ENCODE peak calls at places on chromosomes 2 and 18, in four cellular contexts. One of them, this sample, is unnamed.

GRCh38 chr2:174059875-174060226 is 94.7 kb upstream of the SP3 start:
- DNase-seq in IMR-90: peak; percentile 75
- DNase-seq in H9: no peak
- DNase-seq in H1: no peak
- DNase-seq in this sample: no peak

GRCh38 chr2:49265471-49265870 is 111.2 kb upstream of the FSHR start:
- DNase-seq in IMR-90: no peak
- DNase-seq in H9: no peak
- DNase-seq in H1: no peak
- DNase-seq in this sample: no peak

GRCh38 chr2:129877795-129878775 is 101.4 kb upstream of the RAB6C start:
- DNase-seq in IMR-90: peak; percentile 51
- DNase-seq in H9: peak; percentile 43
- DNase-seq in H1: peak; percentile 59
- DNase-seq in this sample: peak; percentile 57

GRCh38 chr2:112880081-112880531 is 30.9 kb upstream of the IL37 start:
- DNase-seq in IMR-90: peak; percentile 82
- DNase-seq in H9: no peak
- DNase-seq in H1: no peak
- DNase-seq in this sample: no peak

GRCh38 chr2:121698318-121698930 is 38.3 kb downstream of the NIFK start:
- DNase-seq in IMR-90: no peak
- DNase-seq in H9: no peak
- DNase-seq in H1: no peak
- DNase-seq in this sample: no peak

GRCh38 chr2:65026640-65027464 is 29.4 kb upstream of the CEP68 start:
- DNase-seq in IMR-90: no peak
- DNase-seq in H9: no peak
- DNase-seq in H1: no peak
- DNase-seq in this sample: no peak

GRCh38 chr2:75168186-75168585 is 31.1 kb downstream of the TACR1 start:
- DNase-seq in IMR-90: no peak
- DNase-seq in H9: no peak
- DNase-seq in H1: no peak
- DNase-seq in this sample: peak; percentile 66

GRCh38 chr2:216526939-216527338 is 28.3 kb downstream of the RPL37A start:
- DNase-seq in IMR-90: no peak
- DNase-seq in H9: no peak
- DNase-seq in H1: no peak
- DNase-seq in this sample: no peak

GRCh38 chr2:116088246-116088645 is 1645.8 kb downstream of the DPP10 start:
- DNase-seq in IMR-90: no peak
- DNase-seq in H9: no peak
- DNase-seq in H1: no peak
- DNase-seq in this sample: peak; percentile 35

GRCh38 chr2:195363496-195363895 is 293.5 kb upstream of the SLC39A10 start:
- DNase-seq in IMR-90: peak; percentile 83
- DNase-seq in H9: no peak
- DNase-seq in H1: no peak
- DNase-seq in this sample: no peak

GRCh38 chr2:15155959-15156574 is 405.1 kb downstream of the NBAS start:
- DNase-seq in IMR-90: no peak
- DNase-seq in H9: peak; percentile 54
- DNase-seq in H1: no peak
- DNase-seq in this sample: peak; percentile 50

GRCh38 chr2:158478237-158478636 is 21.5 kb downstream of the PKP4 start:
- DNase-seq in IMR-90: no peak
- DNase-seq in H9: no peak
- DNase-seq in H1: no peak
- DNase-seq in this sample: no peak

GRCh38 chr18:79507546-79508480 is 112.1 kb downstream of the NFATC1 start:
- DNase-seq in IMR-90: peak; percentile 41
- DNase-seq in H9: no peak
- DNase-seq in H1: no peak
- DNase-seq in this sample: no peak

GRCh38 chr2:235553696-235554100 is 59.9 kb downstream of the AGAP1 start:
- DNase-seq in IMR-90: no peak
- DNase-seq in H9: no peak
- DNase-seq in H1: no peak
- DNase-seq in this sample: no peak

GRCh38 chr2:170258382-170258781 is 80.4 kb downstream of the MYO3B start:
- DNase-seq in IMR-90: no peak
- DNase-seq in H9: no peak
- DNase-seq in H1: no peak
- DNase-seq in this sample: no peak

GRCh38 chr2:107312240-107312639 is 426.3 kb upstream of the ST6GAL2 start:
- DNase-seq in IMR-90: no peak
- DNase-seq in H9: no peak
- DNase-seq in H1: no peak
- DNase-seq in this sample: no peak

GRCh38 chr2:74421248-74421870 is at the start of the genes C2orf81 and WDR54:
- DNase-seq in IMR-90: peak; percentile 82
- DNase-seq in H9: peak; percentile 95
- DNase-seq in H1: peak; percentile 96
- DNase-seq in this sample: peak; percentile 94

GRCh38 chr18:4360221-4360715 is 94.8 kb downstream of the DLGAP1 start:
- DNase-seq in IMR-90: no peak
- DNase-seq in H9: no peak
- DNase-seq in H1: no peak
- DNase-seq in this sample: no peak

GRCh38 chr2:112714836-112715631 is 5.8 kb upstream of the NT5DC4 start:
- DNase-seq in IMR-90: peak; percentile 61
- DNase-seq in H9: no peak
- DNase-seq in H1: no peak
- DNase-seq in this sample: no peak

GRCh38 chr2:102141011-102141914 is 1.3 kb upstream of the IL1R1 start:
- DNase-seq in IMR-90: peak; percentile 98
- DNase-seq in H9: no peak
- DNase-seq in H1: peak; percentile 50
- DNase-seq in this sample: no peak

GRCh38 chr2:70181363-70181956 is 9.4 kb downstream of the C2orf42 start:
- DNase-seq in IMR-90: no peak
- DNase-seq in H9: no peak
- DNase-seq in H1: no peak
- DNase-seq in this sample: no peak

GRCh38 chr18:22604986-22605421 is 187.3 kb upstream of the CTAGE1 start:
- DNase-seq in IMR-90: no peak
- DNase-seq in H9: no peak
- DNase-seq in H1: no peak
- DNase-seq in this sample: no peak

GRCh38 chr2:183242937-183243336 is 118.7 kb downstream of the NUP35 start:
- DNase-seq in IMR-90: peak; percentile 58
- DNase-seq in H9: no peak
- DNase-seq in H1: no peak
- DNase-seq in this sample: no peak

GRCh38 chr2:165840333-165840958 is 46.4 kb upstream of the GALNT3 start:
- DNase-seq in IMR-90: no peak
- DNase-seq in H9: no peak
- DNase-seq in H1: no peak
- DNase-seq in this sample: no peak

GRCh38 chr18:74331404-74331803 is 15.8 kb downstream of the C18orf63 start:
- DNase-seq in IMR-90: peak; percentile 51
- DNase-seq in H9: no peak
- DNase-seq in H1: no peak
- DNase-seq in this sample: peak; percentile 53

GRCh38 chr2:190551928-190552327 is 17.4 kb upstream of the NEMP2 start:
- DNase-seq in IMR-90: no peak
- DNase-seq in H9: no peak
- DNase-seq in H1: no peak
- DNase-seq in this sample: peak; percentile 23

DNA sequence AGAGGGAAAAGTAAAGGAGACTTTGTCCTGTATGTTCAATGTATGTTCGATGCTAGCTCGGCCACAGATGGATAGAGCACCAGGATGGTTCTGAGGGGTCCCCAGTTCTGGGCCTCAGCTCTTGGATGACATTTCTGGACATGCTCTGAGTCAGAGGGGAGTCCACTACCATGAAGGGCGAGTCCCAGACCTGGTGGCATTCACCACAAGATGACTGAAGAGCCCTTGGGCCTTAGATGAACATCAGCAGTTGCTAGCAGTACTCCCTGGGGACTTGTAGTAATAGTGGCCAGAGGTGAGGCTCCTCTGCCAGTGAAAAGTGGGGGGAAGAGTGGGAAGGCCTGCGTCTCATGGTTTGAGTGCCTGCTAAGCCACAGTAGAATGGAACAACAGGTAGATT is 109.5 kb downstream of the GRB14 start:
- DNase-seq in IMR-90: no peak
- DNase-seq in H9: no peak
- DNase-seq in H1: no peak
- DNase-seq in this sample: no peak
- H3K56ac ChIP-seq in IMR-90: no peak overlapping the region
- H3K56ac ChIP-seq in H9: no peak overlapping the region
- H3K56ac ChIP-seq in H1: no peak overlapping the region
- H3K56ac ChIP-seq in this sample: no peak overlapping the region

GRCh38 chr18:46096651-46097300 is 1.3 kb downstream of the ATP5F1A start:
- DNase-seq in IMR-90: no peak
- DNase-seq in H9: no peak
- DNase-seq in H1: no peak
- DNase-seq in this sample: peak; percentile 14
- H3K27ac ChIP-seq in IMR-90: peak overlapping the region; percentile 22
- H3K27ac ChIP-seq in H9: no peak overlapping the region
- H3K27ac ChIP-seq in H1: no peak overlapping the region
- H3K27ac ChIP-seq in this sample: no peak overlapping the region

GRCh38 chr2:147844691-147845607 is at the start of gene ACVR2A:
- DNase-seq in IMR-90: peak; percentile 28
- DNase-seq in H9: peak; percentile 39
- DNase-seq in H1: no peak
- DNase-seq in this sample: peak; percentile 78
- H3K56ac ChIP-seq in IMR-90: peak within 1 kb of the TSS; percentile 80
- H3K56ac ChIP-seq in H9: no peak within 1 kb of the TSS
- H3K56ac ChIP-seq in H1: peak within 1 kb of the TSS; percentile 51
- H3K56ac ChIP-seq in this sample: peak within 1 kb of the TSS; percentile 94

GRCh38 chr18:12944724-12945123 is 3.1 kb upstream of the SEH1L start:
- DNase-seq in IMR-90: no peak
- DNase-seq in H9: no peak
- DNase-seq in H1: no peak
- DNase-seq in this sample: no peak

GRCh38 chr18:12943200-12943599 is 4.6 kb upstream of the SEH1L start:
- DNase-seq in IMR-90: peak; percentile 7
- DNase-seq in H9: no peak
- DNase-seq in H1: no peak
- DNase-seq in this sample: no peak

GRCh38 chr18:12946549-12947354 is 1.1 kb upstream of the SEH1L start:
- DNase-seq in IMR-90: peak; percentile 89
- DNase-seq in H9: peak; percentile 62
- DNase-seq in H1: no peak
- DNase-seq in this sample: peak; percentile 87

GRCh38 chr18:12948055-12948804 is 419 bp downstream of the SEH1L start:
- DNase-seq in IMR-90: peak; percentile 93
- DNase-seq in H9: peak; percentile 87
- DNase-seq in H1: no peak
- DNase-seq in this sample: peak; percentile 94

GRCh38 chr18:12947355-12948054 is at the start of gene SEH1L:
- DNase-seq in IMR-90: peak; percentile 98
- DNase-seq in H9: peak; percentile 98
- DNase-seq in H1: peak; percentile 99
- DNase-seq in this sample: peak; percentile 98
- H3K27ac ChIP-seq in IMR-90: peak within 1 kb of the TSS; percentile 93
- H3K27ac ChIP-seq in H9: peak within 1 kb of the TSS; percentile 5
- H3K27ac ChIP-seq in H1: peak within 1 kb of the TSS; percentile 88
- H3K27ac ChIP-seq in this sample: peak within 1 kb of the TSS; percentile 97